ENCODE peak calls at places on chromosomes 12 and 14, in four cellular contexts. O, A, H and D are unnamed samples.

GRCh38 chr12:119338593-119339363 is 4.2 kb downstream of the CCDC60 start:
- DNase-seq in O (no peak), A (no peak), H (no peak), D (no peak)

GRCh38 chr12:45612044-45612794 is 117.3 kb upstream of the ARID2 start:
- DNase-seq in O (peak; percentile 22), A (no peak), H (no peak), D (peak; percentile 7)

GRCh38 chr14:60786905-60787304 is 52.3 kb downstream of the MNAT1 start:
- DNase-seq in O (no peak), A (no peak), H (no peak), D (no peak)

GRCh38 chr12:59087077-59087673 is 166.9 kb upstream of the LRIG3 start:
- DNase-seq in O (peak; percentile 47), A (no peak), H (no peak), D (no peak)

GRCh38 chr12:89571481-89572190 is 45.8 kb upstream of the POC1B start:
- DNase-seq in O (peak; percentile 61), A (no peak), H (no peak), D (peak; percentile 39)

GRCh38 chr14:61280092-61280525 is 1.0 kb downstream of the TMEM30B start:
- DNase-seq in O (no peak), A (no peak), H (no peak), D (no peak)

GRCh38 chr14:77457115-77457521 is 283 bp downstream of the VIPAS39 start:
- DNase-seq in O (no peak), A (no peak), H (no peak), D (no peak)

GRCh38 chr14:74438351-74438915 is 12.4 kb upstream of the SYNDIG1L start:
- DNase-seq in O (peak; percentile 9), A (no peak), H (no peak), D (no peak)

GRCh38 chr12:126033746-126034145 is 968.5 kb downstream of the AACS start:
- DNase-seq in O (no peak), A (no peak), H (no peak), D (no peak)

GRCh38 chr14:36069535-36069900 is 107.0 kb downstream of the PTCSC3 start:
- DNase-seq in O (peak; percentile 35), A (peak; percentile 50), H (peak; percentile 47), D (no peak)